ENCODE peak calls at places on chromosomes 3 and 15, in seven cellular contexts. D is NCI-H510A treated with DMSO at 0.1 percent for 48 hours; O is GDM1; V is Right ventricle myocardium superior; N is GM12865; Q is cardiac muscle cell; U is naive thymus-derived CD4-positive, alpha-beta T cell. G is an unnamed sample.

GRCh38 chr3:25505581-25505980 is 77.5 kb downstream of the RARB start:
- DNase-seq in U (no peak), N (no peak), O (no peak), V (no peak), Q (no peak), D (no peak), G (no peak)

GRCh38 chr3:183895296-183895695 is 10.6 kb upstream of the PARL start:
- DNase-seq in O (peak), V (no peak), Q (peak), D (peak), U (no peak), N (peak), G (peak)

GRCh38 chr3:89851974-89852621 is 744.7 kb downstream of the EPHA3 start:
- DNase-seq in V (no peak), Q (peak), N (no peak), D (no peak), O (no peak), U (no peak), G (no peak)

GRCh38 chr3:120100711-120101110 is 6.5 kb upstream of the GSK3B start:
- DNase-seq in O (no peak), Q (no peak), D (no peak), N (no peak), V (no peak), U (no peak), G (no peak)

GRCh38 chr3:161266731-161267150 is 45.6 kb downstream of the NMD3 start:
- DNase-seq in D (peak), U (no peak), O (no peak), V (no peak), N (no peak), Q (no peak), G (peak)

GRCh38 chr3:16059081-16059537 is 115.4 kb upstream of the GALNT15 start:
- DNase-seq in V (no peak), U (no peak), D (no peak), N (no peak), O (no peak), Q (no peak), G (no peak)

GRCh38 chr3:39870706-39871105 is 61.3 kb downstream of the MYRIP start:
- DNase-seq in U (no peak), N (no peak), Q (no peak), O (no peak), V (no peak), D (no peak), G (no peak)

GRCh38 chr3:140023616-140024530 is 88.9 kb downstream of the CLSTN2 start:
- DNase-seq in D (no peak), O (no peak), N (no peak), Q (no peak), U (no peak), V (peak), G (no peak)

GRCh38 chr15:66670698-66671580 is 31.1 kb upstream of the SMAD6 start:
- DNase-seq in V (no peak), O (no peak), D (peak), U (no peak), N (no peak), Q (no peak), G (no peak)

GRCh38 chr15:80585544-80586018 is 109.5 kb upstream of the ABHD17C start:
- DNase-seq in D (no peak), N (no peak), V (no peak), O (no peak), Q (no peak), U (no peak), G (no peak)

GRCh38 chr15:33844597-33844996 is 123.7 kb upstream of the CHRM5 start:
- DNase-seq in U (no peak), O (no peak), V (no peak), N (no peak), Q (no peak), D (no peak), G (no peak)

GRCh38 chr3:182940266-182940808 is 40.0 kb downstream of the DCUN1D1 start:
- DNase-seq in O (no peak), N (no peak), V (no peak), D (no peak), Q (no peak), U (no peak), G (no peak)

GRCh38 chr3:38331257-38332022 is 15.1 kb upstream of the XYLB start:
- DNase-seq in D (no peak), Q (no peak), V (no peak), U (no peak), N (no peak), O (no peak), G (no peak)

GRCh38 chr3:113103588-113103987 is 107.8 kb upstream of the BOC start:
- DNase-seq in V (no peak), O (peak), Q (no peak), D (peak), U (no peak), N (no peak), G (no peak)

GRCh38 chr3:58323795-58324674 is 8.7 kb upstream of the PXK start:
- DNase-seq in Q (no peak), O (no peak), D (no peak), V (no peak), N (peak), U (no peak), G (no peak)

GRCh38 chr3:136946978-136947377 is 10.8 kb upstream of the IL20RB start:
- DNase-seq in O (no peak), N (no peak), U (no peak), V (no peak), Q (no peak), D (no peak), G (no peak)

GRCh38 chr3:49462222-49462621 is 7.8 kb upstream of the DAG1 start:
- DNase-seq in U (no peak), O (no peak), D (no peak), V (no peak), N (no peak), Q (no peak), G (peak)

GRCh38 chr3:186967686-186968085 is 37.4 kb downstream of the ST6GAL1 start:
- DNase-seq in D (no peak), N (no peak), O (peak), Q (no peak), V (peak), U (no peak), G (no peak)

GRCh38 chr15:93072011-93072410 is 17.0 kb downstream of the RGMA start:
- DNase-seq in O (no peak), V (no peak), D (no peak), Q (no peak), U (no peak), N (no peak), G (peak)

GRCh38 chr3:45145223-45145622 is 955 bp downstream of the CDCP1 start:
- DNase-seq in Q (no peak), V (no peak), N (no peak), D (peak), U (no peak), O (no peak), G (peak)

GRCh38 chr3:24773798-24774197 is 279.1 kb upstream of the THRB start:
- DNase-seq in D (peak), U (no peak), Q (peak), V (peak), O (peak), N (peak), G (peak)

GRCh38 chr3:66053009-66053782 is 14.5 kb upstream of the MAGI1 start:
- DNase-seq in O (no peak), U (no peak), Q (no peak), D (no peak), N (no peak), V (no peak), G (no peak)

GRCh38 chr3:58326267-58326932 is 6.3 kb upstream of the PXK start:
- DNase-seq in U (no peak), V (no peak), N (no peak), Q (no peak), D (no peak), O (no peak), G (no peak)

GRCh38 chr3:47394140-47394855 is 13.5 kb downstream of the PTPN23 start:
- DNase-seq in V (no peak), D (no peak), N (no peak), Q (peak), O (no peak), U (no peak), G (no peak)

G was measured in RPMI7951.